ENCODE peak calls at places on chromosomes 7 and 10, in four cellular contexts. U is fibroblast of pulmonary artery, L is astrocyte of the spinal cord, X is colonic mucosa. B is an unnamed sample.

GRCh38 chr7:102413611-102414010 is 17.4 kb downstream of the PRKRIP1 start:
- DNase-seq in X (no peak), L (no peak), U (no peak), B (no peak)

GRCh38 chr10:49290607-49291006 is 8.4 kb upstream of the C10orf71 start:
- DNase-seq in U (no peak), X (no peak), L (no peak), B (no peak)

GRCh38 chr10:125193306-125193877 is 33.0 kb upstream of the CTBP2 start:
- DNase-seq in L (no peak), U (no peak), X (no peak), B (no peak)

GRCh38 chr7:28378574-28379149 is 33.7 kb upstream of the CREB5 start:
- DNase-seq in L (no peak), X (no peak), U (no peak), B (no peak)

GRCh38 chr10:124165827-124166226 is 72.4 kb upstream of the CHST15 start:
- DNase-seq in X (no peak), L (no peak), U (no peak), B (no peak)

GRCh38 chr10:30935078-30935477 is 96.6 kb downstream of the ZNF438 start:
- DNase-seq in X (no peak), L (no peak), U (no peak), B (no peak)

GRCh38 chr7:30750574-30751256 is 1.2 kb upstream of the INMT start:
- DNase-seq in X (peak), L (peak), U (peak), B (no peak)

GRCh38 chr10:57823398-57823797 is 444.3 kb downstream of the IPMK start:
- DNase-seq in X (no peak), U (no peak), L (no peak), B (no peak)

GRCh38 chr7:74282748-74283459 is 6.3 kb upstream of the CLIP2 start:
- DNase-seq in X (no peak), L (no peak), U (no peak), B (no peak)

GRCh38 chr7:39453743-39454355 is 112.4 kb upstream of the YAE1 start:
- DNase-seq in L (peak), X (peak), U (peak), B (peak)

GRCh38 chr10:118249714-118250113 is 92.4 kb downstream of the FAM204A start:
- DNase-seq in L (no peak), X (no peak), U (no peak), B (no peak)

GRCh38 chr7:94129443-94130140 is 125.4 kb upstream of the BET1 start:
- DNase-seq in U (peak), L (peak), X (no peak), B (no peak)

GRCh38 chr7:11747715-11748485 is 84.1 kb downstream of the THSD7A start:
- DNase-seq in L (no peak), X (no peak), U (no peak), B (no peak)

GRCh38 chr7:155963356-155963755 is 151.1 kb upstream of the SHH start:
- DNase-seq in L (no peak), U (no peak), X (no peak), B (no peak)

GRCh38 chr7:91324663-91325062 is 60.4 kb downstream of the FZD1 start:
- DNase-seq in L (no peak), X (no peak), U (no peak), B (no peak)

GRCh38 chr10:69316313-69317059 is 38.2 kb downstream of the HK1 start:
- DNase-seq in X (no peak), U (peak), L (no peak), B (no peak)

GRCh38 chr7:85828654-85829053 is 641.8 kb upstream of the SEMA3D start:
- DNase-seq in L (no peak), U (no peak), X (no peak), B (no peak)

GRCh38 chr7:140059288-140060242 is 3.2 kb downstream of the PARP12 start:
- DNase-seq in L (peak), U (peak), X (peak), B (no peak)

GRCh38 chr7:24059775-24060174 is 224.2 kb upstream of the NPY start:
- DNase-seq in L (no peak), U (no peak), X (no peak), B (no peak)

GRCh38 chr10:75755528-75755927 is 324.1 kb downstream of the LRMDA start:
- DNase-seq in L (no peak), U (no peak), X (no peak), B (no peak)

GRCh38 chr7:16060492-16060891 is 360.8 kb downstream of the CRPPA start:
- DNase-seq in U (peak), X (no peak), L (no peak), B (no peak)

GRCh38 chr7:44411306-44411705 is 79.2 kb downstream of the NUDCD3 start:
- DNase-seq in X (no peak), U (no peak), L (no peak), B (no peak)

GRCh38 chr10:119522747-119523426 is 19.6 kb downstream of the RGS10 start:
- DNase-seq in X (no peak), L (no peak), U (no peak), B (no peak)

GRCh38 chr10:1526427-1527055 is 210.8 kb downstream of the ADARB2 start:
- DNase-seq in L (no peak), U (no peak), X (no peak), B (no peak)

GRCh38 chr7:138979988-138980574 is 1.1 kb downstream of the KIAA1549 start:
- DNase-seq in U (no peak), L (peak), X (no peak), B (no peak)

GRCh38 chr10:132882481-132882951 is 59.9 kb downstream of the CFAP46 start:
- DNase-seq in X (no peak), U (no peak), L (no peak), B (no peak)

GRCh38 chr7:37942934-37943610 is 22.6 kb downstream of the EPDR1 start:
- DNase-seq in X (peak), U (peak), L (peak), B (no peak)

GRCh38 chr10:96971324-96971723 is 139.2 kb downstream of the LCOR start:
- DNase-seq in L (no peak), U (no peak), X (no peak), B (no peak)

GRCh38 chr7:20053334-20054104 is 163.7 kb downstream of the MACC1 start:
- DNase-seq in X (no peak), L (no peak), U (no peak), B (no peak)

GRCh38 chr10:111445709-111446108 is 368.9 kb downstream of the ADRA2A start:
- DNase-seq in L (no peak), U (no peak), X (no peak), B (no peak)

DNA sequence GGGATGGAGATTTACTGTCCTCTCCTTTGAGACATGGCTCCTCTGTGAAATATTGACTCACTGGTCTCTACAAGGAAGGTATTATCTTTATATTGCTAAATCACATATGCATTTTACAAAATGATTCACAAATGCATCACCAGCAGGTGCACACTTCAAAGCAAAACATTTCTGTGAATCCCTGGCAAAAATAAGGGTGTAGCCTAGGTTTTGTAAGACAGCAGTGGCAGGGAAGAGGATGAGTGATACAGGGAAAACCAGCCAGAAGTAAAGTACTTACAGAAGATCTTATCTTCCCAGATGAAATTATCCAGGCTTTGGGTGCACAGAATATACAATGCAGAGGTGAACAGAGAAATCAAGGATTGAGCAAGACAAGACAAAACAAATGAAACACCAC is 1094.6 kb downstream of the GATA3 start:
- DNase-seq in L (no peak), X (no peak), U (no peak), B (no peak)
- TF ChIP-seq CTCF in L (no peak), X (no peak), U (no peak), B (no peak)

DNA sequence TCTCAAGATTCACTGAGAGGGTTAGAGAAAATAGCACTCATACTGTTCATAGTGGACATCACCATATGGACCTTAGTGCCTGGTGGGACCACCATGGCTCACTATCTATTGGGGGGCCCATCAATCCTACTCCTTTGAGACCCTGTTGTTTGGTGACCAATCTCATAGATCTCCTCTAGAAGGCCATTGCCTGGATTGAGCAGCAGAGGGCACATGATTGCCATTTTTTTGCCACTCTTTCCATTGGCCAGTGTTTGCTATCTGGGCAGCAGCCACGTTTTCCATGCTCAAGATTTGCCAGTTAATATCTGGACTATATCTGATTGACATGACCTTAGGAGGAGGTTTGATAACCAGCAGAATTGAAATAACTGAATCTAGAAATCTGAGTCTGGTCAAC is 244.5 kb downstream of the ITGB1 start:
- DNase-seq in X (no peak), L (no peak), U (no peak), B (no peak)
- TF ChIP-seq CTCF in X (no peak), L (peak), U (peak), B (no peak)

GRCh38 chr10:103856497-103857175 is 1.3 kb upstream of the SH3PXD2A start:
- DNase-seq in U (no peak), L (no peak), X (no peak), B (no peak)

GRCh38 chr10:103855852-103856496 is 598 bp upstream of the SH3PXD2A start:
- DNase-seq in X (no peak), L (no peak), U (no peak), B (no peak)

GRCh38 chr10:103861501-103861900 is 6.1 kb upstream of the SH3PXD2A start:
- DNase-seq in X (no peak), U (no peak), L (peak), B (no peak)

GRCh38 chr10:103858360-103858759 is 3.0 kb upstream of the SH3PXD2A start:
- DNase-seq in U (no peak), L (no peak), X (no peak), B (no peak)

GRCh38 chr10:103859161-103860141 is 4.1 kb upstream of the SH3PXD2A start:
- DNase-seq in L (peak), X (peak), U (peak), B (peak)
- TF ChIP-seq CTCF in L (peak), X (peak), U (peak), B (peak)

GRCh38 chr10:126966938-126967337 is 61.7 kb downstream of the DOCK1 start:
- DNase-seq in X (no peak), U (no peak), L (no peak), B (no peak)

GRCh38 chr10:126964190-126964589 is 59.0 kb downstream of the DOCK1 start:
- DNase-seq in X (no peak), L (no peak), U (no peak), B (no peak)

GRCh38 chr10:126975221-126975620 is 70.0 kb downstream of the DOCK1 start:
- DNase-seq in X (no peak), U (no peak), L (no peak), B (no peak)

GRCh38 chr10:126972622-126973414 is 67.6 kb downstream of the DOCK1 start:
- DNase-seq in X (no peak), U (peak), L (peak), B (no peak)

DNA sequence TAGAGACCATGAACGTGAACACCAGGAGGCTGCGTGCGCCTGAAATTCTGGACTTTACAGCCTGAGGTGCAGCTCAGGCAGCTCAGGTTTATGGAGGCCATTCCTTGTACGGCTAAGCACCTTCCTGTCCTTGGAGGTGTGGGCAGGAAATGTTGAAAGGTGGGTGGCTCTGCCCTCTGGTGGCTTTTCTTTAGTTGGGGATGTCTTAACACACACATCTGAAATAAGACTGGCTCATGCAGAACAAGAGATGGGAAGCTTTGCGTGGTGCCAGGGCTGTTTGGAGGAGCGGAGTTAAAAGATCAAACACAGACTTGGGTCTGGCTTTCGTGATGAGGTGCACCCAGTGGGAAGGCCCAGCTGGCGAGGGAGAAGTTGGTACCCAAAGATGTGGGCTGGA is 64.1 kb downstream of the DOCK1 start:
- DNase-seq in L (no peak), X (peak), U (peak), B (no peak)
- TF ChIP-seq CTCF in L (peak), X (no peak), U (no peak), B (no peak)

GRCh38 chr7:70872188-70872587 is 259.8 kb upstream of the GALNT17 start:
- DNase-seq in X (no peak), L (no peak), U (no peak), B (no peak)
- TF ChIP-seq CTCF in X (no peak), L (no peak), U (no peak), B (no peak)

GRCh38 chr10:86711237-86711956 is 43.1 kb downstream of the LDB3 start:
- DNase-seq in X (peak), L (peak), U (peak), B (peak)
- TF ChIP-seq CTCF in X (peak), L (no peak), U (no peak), B (peak)

GRCh38 chr10:91856637-91857036 is 52.6 kb downstream of the FGFBP3 start:
- DNase-seq in X (no peak), U (peak), L (no peak), B (no peak)
- TF ChIP-seq CTCF in X (no peak), U (peak), L (peak), B (peak)

GRCh38 chr7:45983720-45984032 is 62.6 kb upstream of the IGFBP3 start:
- DNase-seq in X (peak), U (no peak), L (no peak), B (no peak)
- TF ChIP-seq CTCF in X (no peak), U (no peak), L (no peak), B (no peak)

DNA sequence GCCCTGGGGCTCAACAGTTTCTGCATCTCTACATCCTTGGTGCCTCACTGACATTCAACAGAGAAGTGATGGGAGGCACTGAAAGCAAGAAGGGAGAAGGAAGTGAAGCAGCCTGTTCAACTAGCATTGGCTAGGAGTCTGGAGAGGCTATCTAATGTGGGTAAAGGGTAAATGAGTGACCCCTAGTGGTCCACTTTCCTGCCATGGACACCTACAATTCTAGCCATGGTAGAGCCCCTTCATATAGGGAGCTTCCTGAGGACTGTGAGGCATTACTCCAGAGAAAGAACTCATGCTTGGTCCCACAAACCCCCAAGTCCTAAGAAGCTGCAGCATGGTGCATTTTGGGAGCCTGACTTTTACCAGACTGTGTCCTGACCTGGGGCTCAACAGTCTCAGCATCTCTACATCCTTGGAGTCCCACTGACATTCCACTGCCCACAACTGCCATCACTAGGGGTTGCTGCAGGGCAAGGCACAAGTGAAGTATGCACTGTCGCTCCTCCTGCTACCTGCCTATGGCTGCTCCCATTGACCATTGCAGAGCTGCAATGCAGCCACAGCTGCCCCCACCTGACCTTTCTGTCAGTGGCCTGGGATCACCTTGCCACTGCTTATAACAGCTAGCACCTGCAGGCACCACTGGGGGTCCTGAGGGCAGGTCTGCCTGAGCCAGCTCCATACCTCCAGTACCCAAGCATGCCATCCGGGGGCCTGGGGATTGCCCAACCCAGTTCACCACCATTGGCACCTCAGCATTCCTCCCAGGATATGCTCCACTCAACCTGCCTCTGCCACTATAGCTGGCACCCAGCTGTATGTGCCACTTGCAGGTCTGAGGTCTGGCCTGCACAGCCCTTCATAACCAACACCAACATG is 44.1 kb upstream of the CDK6 start:
- DNase-seq in L (no peak), U (peak), X (peak), B (peak)
- TF ChIP-seq CTCF in L (peak), U (no peak), X (no peak), B (peak)

GRCh38 chr7:108384721-108385483 is 71.3 kb downstream of the NRCAM start:
- DNase-seq in X (no peak), U (no peak), L (no peak), B (peak)
- TF ChIP-seq CTCF in X (no peak), U (no peak), L (no peak), B (peak)